ENCODE peak calls at places on chromosomes 2 and 18, in five cellular contexts. H is globus pallidus, C is ELF-1, Z is HS-5, E is hypothalamus. O is an unnamed sample.

GRCh38 chr18:13218376-13219011 is at the start of gene LDLRAD4:
- DNase-seq in H (peak; percentile 65), C (peak; percentile 53), Z (no peak), E (peak; percentile 49), O (peak; percentile 80)

GRCh38 chr2:223944166-223944703 is 900 bp downstream of the WDFY1 start:
- DNase-seq in E (peak; percentile 29), Z (no peak), H (no peak), C (peak; percentile 39), O (peak; percentile 81)

GRCh38 chr2:38268001-38268400 is 109.1 kb downstream of the ATL2 start:
- DNase-seq in C (no peak), E (no peak), H (no peak), Z (no peak), O (no peak)

GRCh38 chr18:25239636-25240468 is 112.1 kb downstream of the ZNF521 start:
- DNase-seq in H (no peak), C (peak; percentile 14), E (no peak), Z (no peak), O (no peak)

GRCh38 chr2:85926526-85926925 is 37.7 kb upstream of the ST3GAL5 start:
- DNase-seq in H (no peak), E (no peak), C (peak; percentile 28), Z (no peak), O (no peak)

GRCh38 chr2:239025951-239026461 is 178.1 kb downstream of the TWIST2 start:
- DNase-seq in E (no peak), C (no peak), Z (no peak), H (no peak), O (no peak)

GRCh38 chr2:173048901-173049661 is 26.6 kb upstream of the MAP3K20 start:
- DNase-seq in C (no peak), E (no peak), H (no peak), Z (peak; percentile 98), O (no peak)

GRCh38 chr2:169479257-169480078 is at the start of gene BBS5:
- DNase-seq in H (peak; percentile 77), C (peak; percentile 77), Z (peak; percentile 44), E (peak; percentile 87), O (peak; percentile 81)

GRCh38 chr2:73116182-73116960 is 3.6 kb upstream of the RAB11FIP5 start:
- DNase-seq in C (no peak), E (no peak), H (no peak), Z (no peak), O (no peak)

GRCh38 chr2:234981197-234982095 is 29.6 kb downstream of the SH3BP4 start:
- DNase-seq in E (no peak), H (no peak), Z (peak; percentile 99), C (peak; percentile 96), O (peak; percentile 80)

GRCh38 chr2:241659150-241659739 is 21.8 kb downstream of the ATG4B start:
- DNase-seq in H (peak; percentile 69), Z (no peak), E (peak; percentile 20), C (peak; percentile 80), O (peak; percentile 81)